ENCODE peak calls at places on chromosomes 2 and 18, in six cellular contexts. S is tibial nerve, J is HepG2, H is ovary, X is A549, D is SK-N-SH. M is an unnamed sample. For H3K9me3, the result is how much of the 10 kb centered on the place peaks cover.

GRCh38 chr2:119292226-119292625 is 68.6 kb downstream of the STEAP3 start:
- DNase-seq in S (no peak), J (peak), H (no peak), X (no peak), D (no peak), M (peak)

GRCh38 chr2:198639580-198639979 is 818.2 kb downstream of the SATB2 start:
- DNase-seq in S (no peak), J (no peak), H (no peak), X (no peak), D (no peak), M (no peak)

GRCh38 chr2:165674780-165675179 is 119.3 kb downstream of the GALNT3 start:
- DNase-seq in S (no peak), J (no peak), H (no peak), X (peak), D (no peak), M (no peak)

GRCh38 chr2:234211797-234212196 is 161.3 kb downstream of the SPP2 start:
- DNase-seq in S (no peak), J (no peak), H (no peak), X (no peak), D (no peak), M (no peak)

GRCh38 chr2:188599140-188599539 is 307.5 kb downstream of the GULP1 start:
- DNase-seq in S (no peak), J (no peak), H (no peak), X (peak), D (no peak), M (no peak)

GRCh38 chr2:156455366-156455975 is 19.3 kb downstream of the GPD2 start:
- DNase-seq in S (no peak), J (no peak), H (no peak), X (peak), D (no peak), M (no peak)

GRCh38 chr2:19818543-19818942 is 83.2 kb downstream of the TTC32 start:
- DNase-seq in S (no peak), J (no peak), H (no peak), X (no peak), D (no peak), M (peak)

GRCh38 chr2:65634304-65634703 is 201.9 kb upstream of the SPRED2 start:
- DNase-seq in S (no peak), J (no peak), H (no peak), X (no peak), D (no peak), M (peak)

GRCh38 chr18:67672719-67673118 is 156.2 kb upstream of the DSEL start:
- DNase-seq in S (no peak), J (no peak), H (no peak), X (no peak), D (no peak), M (no peak)

GRCh38 chr2:240720686-240721595 is 29.3 kb downstream of the AQP12A start:
- DNase-seq in S (no peak), J (no peak), H (no peak), X (no peak), D (no peak), M (no peak)

GRCh38 chr2:50591642-50592041 is 440.3 kb downstream of the NRXN1 start:
- DNase-seq in S (peak), J (no peak), H (peak), X (no peak), D (no peak), M (no peak)

GRCh38 chr18:70558371-70558770 is 269.5 kb downstream of the SOCS6 start:
- DNase-seq in S (no peak), J (no peak), H (no peak), X (no peak), D (no peak), M (no peak)

GRCh38 chr2:71798266-71799012 is 345.1 kb downstream of the DYSF start:
- DNase-seq in S (no peak), J (peak), H (no peak), X (peak), D (peak), M (no peak)

GRCh38 chr2:30681022-30681421 is 126.2 kb downstream of the CAPN13 start:
- DNase-seq in S (no peak), J (no peak), H (no peak), X (no peak), D (no peak), M (peak)

GRCh38 chr2:30679416-30680088 is 127.7 kb downstream of the CAPN13 start:
- DNase-seq in S (no peak), J (no peak), H (no peak), X (peak), D (peak), M (peak)

GRCh38 chr2:30677861-30678385 is 129.3 kb downstream of the CAPN13 start:
- DNase-seq in S (no peak), J (no peak), H (no peak), X (no peak), D (no peak), M (peak)

GRCh38 chr2:30678410-30679137 is 128.7 kb downstream of the CAPN13 start:
- DNase-seq in S (no peak), J (no peak), H (no peak), X (no peak), D (no peak), M (peak)

GRCh38 chr2:30680121-30680520 is 127.1 kb downstream of the CAPN13 start:
- DNase-seq in S (no peak), J (no peak), H (no peak), X (no peak), D (no peak), M (peak)
- TF ChIP-seq EP300 in S (no peak), J (no peak), H (no peak), X (no peak), D (no peak), M (no peak)

GRCh38 chr2:241913703-241914102 is 44.2 kb downstream of the RTP5 start:
- DNase-seq in S (no peak), J (no peak), H (no peak), X (no peak), D (no peak), M (no peak)

GRCh38 chr2:241910604-241911520 is 41.3 kb downstream of the RTP5 start:
- DNase-seq in S (no peak), J (no peak), H (no peak), X (no peak), D (no peak), M (no peak)

GRCh38 chr2:241912021-241912555 is 42.6 kb downstream of the RTP5 start:
- DNase-seq in S (no peak), J (peak), H (no peak), X (no peak), D (no peak), M (no peak)

GRCh38 chr2:241911551-241911950 is 42.0 kb downstream of the RTP5 start:
- DNase-seq in S (no peak), J (no peak), H (no peak), X (no peak), D (no peak), M (no peak)

GRCh38 chr2:241914542-241914941 is 45.0 kb downstream of the RTP5 start:
- DNase-seq in S (no peak), J (no peak), H (no peak), X (no peak), D (no peak), M (no peak)
- H3K9me3 ChIP-seq in S (under half), J (under half), H (under half), X (under half), D (under half), M (under half)

DNA sequence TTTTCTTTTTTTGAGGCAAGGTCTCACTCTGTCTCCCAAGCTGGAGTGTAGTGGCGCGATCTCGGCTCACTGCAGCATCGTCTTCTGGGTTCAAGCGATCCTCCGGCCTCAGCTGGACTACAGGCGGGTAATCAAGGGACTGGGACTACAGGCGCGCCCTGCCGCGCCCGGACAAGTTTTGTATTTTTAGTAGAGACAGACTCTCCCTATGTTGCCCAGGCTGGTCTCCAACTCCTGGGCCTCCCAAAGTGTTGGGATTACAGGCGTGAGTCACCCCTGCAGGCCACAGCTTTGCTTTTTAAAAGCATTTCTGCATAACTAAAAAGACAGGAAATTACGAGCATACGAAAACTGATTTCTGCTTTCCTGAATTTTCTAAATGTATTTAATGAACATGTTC is 891 bp upstream of the OSBPL1A start:
- DNase-seq in S (no peak), J (no peak), H (no peak), X (no peak), D (no peak), M (no peak)
- H3K4me3 ChIP-seq in S (no peak), J (no peak), H (no peak), X (peak), D (no peak), M (peak)

DNA sequence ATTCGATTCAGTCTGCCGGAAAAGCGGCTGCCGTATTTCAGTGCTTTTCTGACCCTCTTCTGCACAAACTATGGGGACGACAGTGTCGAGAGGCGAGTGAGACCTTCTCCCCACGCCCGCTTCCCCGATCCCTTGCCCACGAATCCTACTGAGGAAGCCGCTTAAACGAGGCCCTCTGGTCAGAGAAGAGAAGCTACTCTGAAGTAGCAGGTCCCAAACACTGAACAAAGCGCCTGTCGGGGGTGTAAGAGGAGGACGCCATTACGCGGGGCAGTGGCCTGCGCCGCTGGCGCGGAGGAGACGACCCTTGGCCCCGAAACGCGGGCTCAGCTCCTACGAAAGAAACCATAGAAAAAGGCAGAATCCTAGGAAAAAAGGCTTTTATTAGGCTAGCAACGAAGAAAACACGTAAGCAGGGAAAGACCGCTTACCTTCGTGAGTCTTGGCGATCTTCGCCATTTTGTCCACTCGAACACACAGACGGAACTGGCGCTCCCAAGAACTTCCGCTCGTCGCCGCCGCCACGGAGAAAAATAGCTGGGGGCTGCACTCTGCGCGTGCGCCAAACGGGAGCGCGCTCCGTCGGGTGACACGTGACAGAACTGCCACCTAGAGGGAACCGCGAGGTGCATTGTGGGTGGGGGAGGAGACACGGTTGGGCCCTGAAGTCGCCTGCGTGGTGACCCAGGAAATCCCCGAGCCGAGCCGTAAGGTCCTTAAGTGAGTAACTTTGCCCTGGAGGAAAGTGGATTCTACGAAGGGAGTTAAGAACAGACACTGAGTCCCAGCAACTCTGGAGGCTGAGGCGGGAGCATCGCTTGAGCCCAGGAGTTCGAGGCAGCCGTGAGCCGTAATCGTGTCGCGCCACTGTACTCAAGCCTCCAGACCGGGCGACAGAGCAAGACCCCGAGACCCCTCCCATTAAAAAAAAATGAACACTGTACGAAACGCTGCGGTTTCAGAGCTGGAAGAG is at the start of gene SF3B1:
- DNase-seq in S (peak), J (peak), H (peak), X (peak), D (peak), M (peak)
- TF ChIP-seq EP300 in S (peak), J (peak), H (no peak), X (no peak), D (no peak), M (no peak)

DNA sequence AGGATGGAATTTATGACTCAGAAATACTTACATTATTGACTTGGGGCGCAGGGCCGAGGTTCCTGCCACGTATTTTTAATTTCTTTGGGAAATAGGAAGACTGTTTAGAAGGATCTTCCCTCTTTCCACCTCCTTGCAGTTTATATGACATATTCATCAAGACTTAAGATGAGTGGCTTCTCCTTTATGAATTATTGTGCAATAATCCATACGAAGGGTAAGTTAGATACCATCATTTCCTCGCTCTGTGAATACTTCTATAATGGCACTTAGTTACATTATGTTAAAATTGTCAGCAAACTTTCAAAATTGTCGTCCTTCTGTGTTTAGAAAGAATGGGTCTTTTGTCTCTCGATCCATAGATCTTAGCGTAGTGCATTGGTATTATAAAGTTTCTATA is 328.8 kb upstream of the UBE2E3 start:
- DNase-seq in S (no peak), J (no peak), H (no peak), X (no peak), D (no peak), M (no peak)
- H3K9me3 ChIP-seq in S (under half), J (under half), H (under half), X (under half), D (under half), M (under half)

M was measured in esophagus muscularis mucosa.